ENCODE peak calls at places on chromosomes 13 and 19, in eight cellular contexts. One of them, this sample, is unnamed.

GRCh38 chr19:31595521-31595920 is 246.3 kb upstream of the TSHZ3 start:
- DNase-seq in transverse colon: no peak
- DNase-seq in H1: no peak
- DNase-seq in body of pancreas: no peak
- DNase-seq in esophagus squamous epithelium: no peak
- DNase-seq in lower leg skin: no peak
- DNase-seq in spleen: no peak
- DNase-seq in ovary: no peak
- DNase-seq in this sample: no peak

GRCh38 chr13:100987993-100988392 is 313.4 kb upstream of the TMTC4 start:
- DNase-seq in transverse colon: no peak
- DNase-seq in H1: no peak
- DNase-seq in body of pancreas: peak
- DNase-seq in esophagus squamous epithelium: no peak
- DNase-seq in lower leg skin: no peak
- DNase-seq in spleen: no peak
- DNase-seq in ovary: no peak
- DNase-seq in this sample: no peak

GRCh38 chr19:30696514-30696913 is 324.3 kb downstream of the ZNF536 start:
- DNase-seq in transverse colon: no peak
- DNase-seq in H1: peak
- DNase-seq in body of pancreas: peak
- DNase-seq in esophagus squamous epithelium: no peak
- DNase-seq in lower leg skin: no peak
- DNase-seq in spleen: no peak
- DNase-seq in ovary: no peak
- DNase-seq in this sample: peak

GRCh38 chr13:79079351-79079839 is 326.7 kb downstream of the RBM26 start:
- DNase-seq in transverse colon: no peak
- DNase-seq in H1: no peak
- DNase-seq in body of pancreas: no peak
- DNase-seq in esophagus squamous epithelium: no peak
- DNase-seq in lower leg skin: no peak
- DNase-seq in spleen: no peak
- DNase-seq in ovary: no peak
- DNase-seq in this sample: no peak

GRCh38 chr19:46369817-46370216 is 22.9 kb downstream of the PPP5C start:
- DNase-seq in transverse colon: no peak
- DNase-seq in H1: no peak
- DNase-seq in body of pancreas: no peak
- DNase-seq in esophagus squamous epithelium: no peak
- DNase-seq in lower leg skin: no peak
- DNase-seq in spleen: no peak
- DNase-seq in ovary: no peak
- DNase-seq in this sample: no peak

GRCh38 chr19:12703056-12703455 is 6.6 kb upstream of the FBXW9 start:
- DNase-seq in transverse colon: no peak
- DNase-seq in H1: peak
- DNase-seq in body of pancreas: no peak
- DNase-seq in esophagus squamous epithelium: no peak
- DNase-seq in lower leg skin: no peak
- DNase-seq in spleen: no peak
- DNase-seq in ovary: no peak
- DNase-seq in this sample: peak

GRCh38 chr19:48868196-48868886 is at the start of gene PLEKHA4:
- DNase-seq in transverse colon: peak
- DNase-seq in H1: no peak
- DNase-seq in body of pancreas: peak
- DNase-seq in esophagus squamous epithelium: no peak
- DNase-seq in lower leg skin: no peak
- DNase-seq in spleen: no peak
- DNase-seq in ovary: peak
- DNase-seq in this sample: no peak

GRCh38 chr19:38252935-38253691 is 3.1 kb downstream of the PPP1R14A start:
- DNase-seq in transverse colon: no peak
- DNase-seq in H1: no peak
- DNase-seq in body of pancreas: no peak
- DNase-seq in esophagus squamous epithelium: no peak
- DNase-seq in lower leg skin: no peak
- DNase-seq in spleen: peak
- DNase-seq in ovary: peak
- DNase-seq in this sample: no peak

GRCh38 chr13:21638319-21639282 is 32.3 kb upstream of the FGF9 start:
- DNase-seq in transverse colon: peak
- DNase-seq in H1: no peak
- DNase-seq in body of pancreas: peak
- DNase-seq in esophagus squamous epithelium: no peak
- DNase-seq in lower leg skin: peak
- DNase-seq in spleen: no peak
- DNase-seq in ovary: no peak
- DNase-seq in this sample: peak

GRCh38 chr19:29672933-29673336 is 7.7 kb downstream of the PLEKHF1 start:
- DNase-seq in transverse colon: peak
- DNase-seq in H1: no peak
- DNase-seq in body of pancreas: no peak
- DNase-seq in esophagus squamous epithelium: no peak
- DNase-seq in lower leg skin: no peak
- DNase-seq in spleen: peak
- DNase-seq in ovary: no peak
- DNase-seq in this sample: no peak

GRCh38 chr13:60318186-60318585 is 78.8 kb upstream of the TDRD3 start:
- DNase-seq in transverse colon: no peak
- DNase-seq in H1: no peak
- DNase-seq in body of pancreas: no peak
- DNase-seq in esophagus squamous epithelium: no peak
- DNase-seq in lower leg skin: no peak
- DNase-seq in spleen: no peak
- DNase-seq in ovary: no peak
- DNase-seq in this sample: no peak

GRCh38 chr19:20482721-20483120 is 82.9 kb downstream of the ZNF737 start:
- DNase-seq in transverse colon: no peak
- DNase-seq in H1: peak
- DNase-seq in body of pancreas: peak
- DNase-seq in esophagus squamous epithelium: no peak
- DNase-seq in lower leg skin: no peak
- DNase-seq in spleen: no peak
- DNase-seq in ovary: no peak
- DNase-seq in this sample: no peak

GRCh38 chr19:5222178-5222577 is 118.4 kb downstream of the PTPRS start:
- DNase-seq in transverse colon: no peak
- DNase-seq in H1: no peak
- DNase-seq in body of pancreas: no peak
- DNase-seq in esophagus squamous epithelium: no peak
- DNase-seq in lower leg skin: no peak
- DNase-seq in spleen: no peak
- DNase-seq in ovary: no peak
- DNase-seq in this sample: no peak

GRCh38 chr13:112722433-112723250 is 32.8 kb downstream of the ATP11A start:
- DNase-seq in transverse colon: no peak
- DNase-seq in H1: no peak
- DNase-seq in body of pancreas: peak
- DNase-seq in esophagus squamous epithelium: no peak
- DNase-seq in lower leg skin: peak
- DNase-seq in spleen: peak
- DNase-seq in ovary: peak
- DNase-seq in this sample: peak
- TF ChIP-seq POLR2A in transverse colon: no peak
- TF ChIP-seq POLR2A in H1: no peak
- TF ChIP-seq POLR2A in body of pancreas: peak
- TF ChIP-seq POLR2A in esophagus squamous epithelium: no peak
- TF ChIP-seq POLR2A in lower leg skin: no peak
- TF ChIP-seq POLR2A in spleen: no peak
- TF ChIP-seq POLR2A in ovary: no peak
- TF ChIP-seq POLR2A in this sample: no peak

DNA sequence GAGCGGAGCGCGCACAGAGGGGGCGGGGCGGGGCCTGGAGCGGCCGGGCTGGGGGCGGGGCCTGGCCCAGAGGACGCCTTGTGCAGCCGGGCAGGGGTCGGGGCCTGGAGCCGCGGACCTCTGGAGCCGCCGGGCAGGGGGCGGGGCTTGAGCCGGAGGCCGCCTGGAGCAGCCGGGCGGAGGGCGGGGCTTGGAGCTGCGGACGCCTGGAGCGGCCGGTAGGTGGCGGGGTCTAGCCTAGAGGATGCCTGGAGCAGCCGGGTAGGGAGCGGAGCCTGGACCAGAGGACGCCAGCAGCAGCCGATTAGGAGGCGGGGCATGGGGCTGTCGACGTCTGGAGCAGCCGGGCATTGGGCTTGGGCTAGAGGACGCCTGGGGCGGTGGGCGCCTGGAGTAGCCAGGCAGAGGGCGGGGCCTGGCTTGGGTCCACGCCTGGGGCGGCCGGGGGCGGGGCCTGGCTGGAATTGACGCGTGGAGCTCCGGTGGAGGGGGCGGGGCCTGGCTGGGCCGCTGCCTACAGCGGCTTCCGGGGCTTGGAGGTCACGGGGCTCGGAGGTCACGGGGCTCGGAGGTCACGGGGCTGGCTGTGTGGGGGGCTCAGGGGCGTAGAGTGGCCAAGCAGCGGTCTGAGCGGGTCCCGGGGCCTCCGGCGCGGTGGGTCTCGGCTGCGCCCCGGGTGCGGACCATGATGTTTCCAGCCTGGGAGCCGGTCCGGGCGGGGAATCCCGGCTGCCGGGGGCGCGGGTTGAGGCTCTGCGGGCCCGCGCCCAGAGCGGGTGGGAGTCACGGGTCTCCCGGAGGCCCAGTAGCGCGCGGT is at the start of gene ANKRD10:
- DNase-seq in transverse colon: peak
- DNase-seq in H1: peak
- DNase-seq in body of pancreas: peak
- DNase-seq in esophagus squamous epithelium: peak
- DNase-seq in lower leg skin: peak
- DNase-seq in spleen: peak
- DNase-seq in ovary: peak
- DNase-seq in this sample: peak
- TF ChIP-seq POLR2A in transverse colon: peak
- TF ChIP-seq POLR2A in H1: peak
- TF ChIP-seq POLR2A in body of pancreas: peak
- TF ChIP-seq POLR2A in esophagus squamous epithelium: peak
- TF ChIP-seq POLR2A in lower leg skin: peak
- TF ChIP-seq POLR2A in spleen: no peak
- TF ChIP-seq POLR2A in ovary: peak
- TF ChIP-seq POLR2A in this sample: peak

GRCh38 chr19:40232479-40232878 is 6.0 kb upstream of the CCNP start:
- DNase-seq in transverse colon: no peak
- DNase-seq in H1: no peak
- DNase-seq in body of pancreas: no peak
- DNase-seq in esophagus squamous epithelium: no peak
- DNase-seq in lower leg skin: no peak
- DNase-seq in spleen: no peak
- DNase-seq in ovary: no peak
- DNase-seq in this sample: no peak

GRCh38 chr19:40229926-40230417 is 3.5 kb upstream of the CCNP start:
- DNase-seq in transverse colon: no peak
- DNase-seq in H1: no peak
- DNase-seq in body of pancreas: no peak
- DNase-seq in esophagus squamous epithelium: no peak
- DNase-seq in lower leg skin: no peak
- DNase-seq in spleen: no peak
- DNase-seq in ovary: no peak
- DNase-seq in this sample: no peak

GRCh38 chr19:40231057-40231456 is 4.6 kb upstream of the CCNP start:
- DNase-seq in transverse colon: no peak
- DNase-seq in H1: no peak
- DNase-seq in body of pancreas: no peak
- DNase-seq in esophagus squamous epithelium: no peak
- DNase-seq in lower leg skin: no peak
- DNase-seq in spleen: no peak
- DNase-seq in ovary: no peak
- DNase-seq in this sample: no peak

GRCh38 chr19:40232949-40233810 is 6.7 kb upstream of the CCNP start:
- DNase-seq in transverse colon: no peak
- DNase-seq in H1: no peak
- DNase-seq in body of pancreas: no peak
- DNase-seq in esophagus squamous epithelium: no peak
- DNase-seq in lower leg skin: no peak
- DNase-seq in spleen: no peak
- DNase-seq in ovary: no peak
- DNase-seq in this sample: no peak

GRCh38 chr19:40231544-40232424 is 5.3 kb upstream of the CCNP start:
- DNase-seq in transverse colon: no peak
- DNase-seq in H1: no peak
- DNase-seq in body of pancreas: no peak
- DNase-seq in esophagus squamous epithelium: no peak
- DNase-seq in lower leg skin: no peak
- DNase-seq in spleen: no peak
- DNase-seq in ovary: no peak
- DNase-seq in this sample: no peak
- TF ChIP-seq POLR2A in transverse colon: no peak
- TF ChIP-seq POLR2A in H1: no peak
- TF ChIP-seq POLR2A in body of pancreas: no peak
- TF ChIP-seq POLR2A in esophagus squamous epithelium: no peak
- TF ChIP-seq POLR2A in lower leg skin: no peak
- TF ChIP-seq POLR2A in spleen: no peak
- TF ChIP-seq POLR2A in ovary: no peak
- TF ChIP-seq POLR2A in this sample: no peak

GRCh38 chr19:7926727-7927604 is 1.0 kb upstream of the CTXN1 start:
- DNase-seq in transverse colon: no peak
- DNase-seq in H1: no peak
- DNase-seq in body of pancreas: no peak
- DNase-seq in esophagus squamous epithelium: no peak
- DNase-seq in lower leg skin: no peak
- DNase-seq in spleen: peak
- DNase-seq in ovary: peak
- DNase-seq in this sample: no peak
- TF ChIP-seq POLR2A in transverse colon: no peak
- TF ChIP-seq POLR2A in H1: no peak
- TF ChIP-seq POLR2A in body of pancreas: no peak
- TF ChIP-seq POLR2A in esophagus squamous epithelium: no peak
- TF ChIP-seq POLR2A in lower leg skin: no peak
- TF ChIP-seq POLR2A in spleen: no peak
- TF ChIP-seq POLR2A in ovary: no peak
- TF ChIP-seq POLR2A in this sample: peak

GRCh38 chr19:11346104-11346940 is at the start of the genes CCDC159 and TMEM205:
- DNase-seq in transverse colon: peak
- DNase-seq in H1: peak
- DNase-seq in body of pancreas: peak
- DNase-seq in esophagus squamous epithelium: peak
- DNase-seq in lower leg skin: peak
- DNase-seq in spleen: peak
- DNase-seq in ovary: peak
- DNase-seq in this sample: peak
- TF ChIP-seq POLR2A in transverse colon: peak
- TF ChIP-seq POLR2A in H1: no peak
- TF ChIP-seq POLR2A in body of pancreas: peak
- TF ChIP-seq POLR2A in esophagus squamous epithelium: peak
- TF ChIP-seq POLR2A in lower leg skin: no peak
- TF ChIP-seq POLR2A in spleen: peak
- TF ChIP-seq POLR2A in ovary: peak
- TF ChIP-seq POLR2A in this sample: peak

GRCh38 chr13:45918597-45918996 is 67.0 kb upstream of the SIAH3 start:
- DNase-seq in transverse colon: no peak
- DNase-seq in H1: no peak
- DNase-seq in body of pancreas: no peak
- DNase-seq in esophagus squamous epithelium: no peak
- DNase-seq in lower leg skin: no peak
- DNase-seq in spleen: no peak
- DNase-seq in ovary: no peak
- DNase-seq in this sample: no peak
- TF ChIP-seq POLR2A in transverse colon: no peak
- TF ChIP-seq POLR2A in H1: no peak
- TF ChIP-seq POLR2A in body of pancreas: no peak
- TF ChIP-seq POLR2A in esophagus squamous epithelium: no peak
- TF ChIP-seq POLR2A in lower leg skin: no peak
- TF ChIP-seq POLR2A in spleen: no peak
- TF ChIP-seq POLR2A in ovary: no peak
- TF ChIP-seq POLR2A in this sample: no peak

This sample was measured in erythroblast.